ENCODE peak calls at places on chromosomes 1 and 21, in ten cellular contexts. One of them, this sample, is unnamed.
A peak's percentile ranks its signal among the peaks of the same experiment; 100 is the strongest.

GRCh38 chr21:32411366-32412161 is 942 bp upstream of the EVA1C start:
- DNase-seq in AG04450: no peak
- DNase-seq in dorsolateral prefrontal cortex: peak; percentile 88
- DNase-seq in type B pancreatic cell: no peak
- DNase-seq in fibroblast of lung: peak; percentile 68
- DNase-seq in progenitor cell of endocrine pancreas: no peak
- DNase-seq in AG09319: no peak
- DNase-seq in tibial nerve: peak; percentile 90
- DNase-seq in fibroblast of pulmonary artery: peak; percentile 85
- DNase-seq in choroid plexus epithelial cell: peak; percentile 70
- DNase-seq in this sample: no peak

GRCh38 chr21:38740131-38740530 is 65.6 kb upstream of the ETS2 start:
- DNase-seq in AG04450: no peak
- DNase-seq in dorsolateral prefrontal cortex: no peak
- DNase-seq in type B pancreatic cell: no peak
- DNase-seq in fibroblast of lung: peak; percentile 12
- DNase-seq in progenitor cell of endocrine pancreas: no peak
- DNase-seq in AG09319: no peak
- DNase-seq in tibial nerve: no peak
- DNase-seq in fibroblast of pulmonary artery: no peak
- DNase-seq in choroid plexus epithelial cell: no peak
- DNase-seq in this sample: no peak

GRCh38 chr1:189606795-189607476 is 870.7 kb downstream of the BRINP3 start:
- DNase-seq in AG04450: peak; percentile 43
- DNase-seq in dorsolateral prefrontal cortex: no peak
- DNase-seq in type B pancreatic cell: no peak
- DNase-seq in fibroblast of lung: peak; percentile 96
- DNase-seq in progenitor cell of endocrine pancreas: no peak
- DNase-seq in AG09319: no peak
- DNase-seq in tibial nerve: no peak
- DNase-seq in fibroblast of pulmonary artery: peak; percentile 69
- DNase-seq in choroid plexus epithelial cell: peak; percentile 89
- DNase-seq in this sample: peak; percentile 84

GRCh38 chr21:37986751-37987399 is 70.6 kb upstream of the KCNJ6 start:
- DNase-seq in AG04450: no peak
- DNase-seq in dorsolateral prefrontal cortex: no peak
- DNase-seq in type B pancreatic cell: no peak
- DNase-seq in fibroblast of lung: no peak
- DNase-seq in progenitor cell of endocrine pancreas: no peak
- DNase-seq in AG09319: no peak
- DNase-seq in tibial nerve: no peak
- DNase-seq in fibroblast of pulmonary artery: no peak
- DNase-seq in choroid plexus epithelial cell: no peak
- DNase-seq in this sample: no peak

GRCh38 chr1:238950786-238951185 is 435.6 kb upstream of the CHRM3 start:
- DNase-seq in AG04450: no peak
- DNase-seq in dorsolateral prefrontal cortex: no peak
- DNase-seq in type B pancreatic cell: no peak
- DNase-seq in fibroblast of lung: no peak
- DNase-seq in progenitor cell of endocrine pancreas: no peak
- DNase-seq in AG09319: no peak
- DNase-seq in tibial nerve: no peak
- DNase-seq in fibroblast of pulmonary artery: no peak
- DNase-seq in choroid plexus epithelial cell: peak; percentile 10
- DNase-seq in this sample: no peak

GRCh38 chr21:42149656-42150457 is 69.1 kb upstream of the ABCG1 start:
- DNase-seq in AG04450: no peak
- DNase-seq in dorsolateral prefrontal cortex: peak; percentile 25
- DNase-seq in type B pancreatic cell: no peak
- DNase-seq in fibroblast of lung: no peak
- DNase-seq in progenitor cell of endocrine pancreas: no peak
- DNase-seq in AG09319: no peak
- DNase-seq in tibial nerve: no peak
- DNase-seq in fibroblast of pulmonary artery: no peak
- DNase-seq in choroid plexus epithelial cell: no peak
- DNase-seq in this sample: no peak

GRCh38 chr1:102550729-102551384 is 554.1 kb upstream of the OLFM3 start:
- DNase-seq in AG04450: no peak
- DNase-seq in dorsolateral prefrontal cortex: no peak
- DNase-seq in type B pancreatic cell: no peak
- DNase-seq in fibroblast of lung: peak; percentile 8
- DNase-seq in progenitor cell of endocrine pancreas: peak; percentile 9
- DNase-seq in AG09319: no peak
- DNase-seq in tibial nerve: no peak
- DNase-seq in fibroblast of pulmonary artery: peak; percentile 45
- DNase-seq in choroid plexus epithelial cell: peak; percentile 51
- DNase-seq in this sample: no peak

GRCh38 chr1:105137543-105138444 is 1388.1 kb downstream of the AMY1C start:
- DNase-seq in AG04450: no peak
- DNase-seq in dorsolateral prefrontal cortex: no peak
- DNase-seq in type B pancreatic cell: no peak
- DNase-seq in fibroblast of lung: no peak
- DNase-seq in progenitor cell of endocrine pancreas: no peak
- DNase-seq in AG09319: no peak
- DNase-seq in tibial nerve: no peak
- DNase-seq in fibroblast of pulmonary artery: no peak
- DNase-seq in choroid plexus epithelial cell: no peak
- DNase-seq in this sample: no peak

GRCh38 chr1:95282496-95282850 is 48.5 kb downstream of the RWDD3 start:
- DNase-seq in AG04450: no peak
- DNase-seq in dorsolateral prefrontal cortex: no peak
- DNase-seq in type B pancreatic cell: no peak
- DNase-seq in fibroblast of lung: peak; percentile 42
- DNase-seq in progenitor cell of endocrine pancreas: no peak
- DNase-seq in AG09319: no peak
- DNase-seq in tibial nerve: no peak
- DNase-seq in fibroblast of pulmonary artery: no peak
- DNase-seq in choroid plexus epithelial cell: peak; percentile 2
- DNase-seq in this sample: no peak

DNA sequence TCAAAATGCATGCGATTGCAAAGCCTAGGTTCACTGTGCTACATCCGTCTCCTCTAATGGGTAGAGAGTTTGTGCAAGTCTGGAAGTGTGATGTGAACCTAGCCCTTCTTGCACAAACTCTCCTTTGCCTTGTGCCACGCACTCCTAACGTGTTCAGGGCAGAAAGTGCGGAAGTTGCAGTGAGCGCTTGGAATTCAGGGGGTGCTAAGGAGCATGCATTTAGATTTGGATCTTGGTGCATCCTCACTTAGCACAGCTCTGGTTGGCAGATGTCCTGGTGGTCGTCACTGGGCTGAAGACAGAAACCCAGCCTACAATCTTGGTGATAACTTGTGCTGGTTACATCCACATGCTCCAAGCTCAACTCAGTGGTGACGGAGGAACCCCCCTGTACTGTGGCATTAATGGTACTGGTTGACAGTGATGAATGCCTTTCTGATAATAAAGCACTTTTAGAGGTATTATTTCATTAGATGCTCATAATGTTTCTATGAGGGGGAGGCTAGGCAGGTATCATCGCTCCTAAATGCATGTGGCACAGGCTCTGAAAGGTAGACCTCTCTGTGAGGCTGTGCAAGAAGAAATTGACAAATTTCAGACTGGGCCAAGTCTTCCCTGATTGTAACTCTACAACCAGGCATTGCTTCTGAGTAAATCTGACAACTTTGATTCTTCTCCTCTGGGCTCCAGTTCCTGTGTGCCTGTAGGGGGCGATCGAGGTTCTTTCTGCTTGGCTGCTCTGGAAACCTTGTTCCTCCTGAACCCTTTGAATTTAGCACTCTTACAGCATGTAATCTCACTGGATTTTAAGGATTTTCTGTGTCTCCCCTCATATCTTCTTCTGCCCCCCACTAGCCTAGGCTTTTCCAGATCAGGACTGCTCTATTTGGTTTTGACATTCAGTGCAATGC is 40.6 kb downstream of the MAPKAPK2 start:
- DNase-seq in AG04450: no peak
- DNase-seq in dorsolateral prefrontal cortex: no peak
- DNase-seq in type B pancreatic cell: no peak
- DNase-seq in fibroblast of lung: peak; percentile 31
- DNase-seq in progenitor cell of endocrine pancreas: no peak
- DNase-seq in AG09319: no peak
- DNase-seq in tibial nerve: no peak
- DNase-seq in fibroblast of pulmonary artery: peak; percentile 69
- DNase-seq in choroid plexus epithelial cell: peak; percentile 72
- DNase-seq in this sample: no peak
- TF ChIP-seq CTCF in AG04450: peak; percentile 75
- TF ChIP-seq CTCF in dorsolateral prefrontal cortex: peak; percentile 59
- TF ChIP-seq CTCF in type B pancreatic cell: peak; percentile 71
- TF ChIP-seq CTCF in fibroblast of lung: peak; percentile 51
- TF ChIP-seq CTCF in progenitor cell of endocrine pancreas: peak; percentile 59
- TF ChIP-seq CTCF in AG09319: peak; percentile 72
- TF ChIP-seq CTCF in tibial nerve: no peak
- TF ChIP-seq CTCF in fibroblast of pulmonary artery: peak; percentile 86
- TF ChIP-seq CTCF in choroid plexus epithelial cell: peak; percentile 85
- TF ChIP-seq CTCF in this sample: peak; percentile 74

GRCh38 chr1:6110326-6110725 is 64.6 kb downstream of the KCNAB2 start:
- DNase-seq in AG04450: no peak
- DNase-seq in dorsolateral prefrontal cortex: no peak
- DNase-seq in type B pancreatic cell: no peak
- DNase-seq in fibroblast of lung: no peak
- DNase-seq in progenitor cell of endocrine pancreas: no peak
- DNase-seq in AG09319: no peak
- DNase-seq in tibial nerve: no peak
- DNase-seq in fibroblast of pulmonary artery: no peak
- DNase-seq in choroid plexus epithelial cell: no peak
- DNase-seq in this sample: no peak

GRCh38 chr1:6107409-6108356 is 62.0 kb downstream of the KCNAB2 start:
- DNase-seq in AG04450: no peak
- DNase-seq in dorsolateral prefrontal cortex: no peak
- DNase-seq in type B pancreatic cell: no peak
- DNase-seq in fibroblast of lung: no peak
- DNase-seq in progenitor cell of endocrine pancreas: no peak
- DNase-seq in AG09319: no peak
- DNase-seq in tibial nerve: no peak
- DNase-seq in fibroblast of pulmonary artery: no peak
- DNase-seq in choroid plexus epithelial cell: no peak
- DNase-seq in this sample: no peak

GRCh38 chr1:6109688-6110087 is 64.0 kb downstream of the KCNAB2 start:
- DNase-seq in AG04450: no peak
- DNase-seq in dorsolateral prefrontal cortex: no peak
- DNase-seq in type B pancreatic cell: no peak
- DNase-seq in fibroblast of lung: no peak
- DNase-seq in progenitor cell of endocrine pancreas: no peak
- DNase-seq in AG09319: no peak
- DNase-seq in tibial nerve: no peak
- DNase-seq in fibroblast of pulmonary artery: no peak
- DNase-seq in choroid plexus epithelial cell: no peak
- DNase-seq in this sample: no peak

GRCh38 chr1:6108476-6108875 is 62.8 kb downstream of the KCNAB2 start:
- DNase-seq in AG04450: no peak
- DNase-seq in dorsolateral prefrontal cortex: no peak
- DNase-seq in type B pancreatic cell: no peak
- DNase-seq in fibroblast of lung: no peak
- DNase-seq in progenitor cell of endocrine pancreas: no peak
- DNase-seq in AG09319: no peak
- DNase-seq in tibial nerve: no peak
- DNase-seq in fibroblast of pulmonary artery: no peak
- DNase-seq in choroid plexus epithelial cell: no peak
- DNase-seq in this sample: no peak

DNA sequence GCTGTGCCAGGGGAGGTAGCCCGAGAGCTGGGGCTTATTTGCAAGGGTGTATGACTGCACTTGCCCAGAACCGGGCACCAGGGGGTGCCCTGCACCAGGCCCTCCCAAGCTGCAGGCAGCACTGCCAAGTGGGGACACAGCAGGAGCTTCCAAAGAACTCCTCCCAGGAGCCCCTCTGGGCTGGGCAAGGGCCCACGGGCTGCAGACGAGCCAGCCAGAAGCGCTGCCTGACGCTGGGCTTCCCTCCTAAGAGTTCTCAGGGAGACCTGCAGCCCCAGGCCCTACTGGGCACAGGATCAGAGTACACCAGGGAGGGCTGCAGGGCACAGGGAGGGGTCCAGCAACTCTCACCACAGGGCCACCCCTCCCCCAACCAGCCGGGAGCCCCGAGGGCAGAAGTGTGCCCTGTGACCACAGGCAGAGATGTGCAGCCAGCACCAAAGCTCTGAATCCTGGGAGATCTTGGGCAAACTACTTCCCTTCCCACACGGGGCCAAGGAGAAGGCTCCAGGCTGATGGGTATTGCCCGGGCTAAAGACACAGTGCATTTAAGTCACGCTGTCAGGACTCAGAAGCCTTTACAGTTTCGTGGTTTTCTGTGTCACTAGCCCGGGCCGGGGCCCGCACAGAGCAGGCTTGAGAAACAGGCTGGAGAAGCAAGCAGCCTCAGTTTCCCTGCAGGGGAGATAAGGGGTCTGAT is 63.4 kb downstream of the KCNAB2 start:
- DNase-seq in AG04450: no peak
- DNase-seq in dorsolateral prefrontal cortex: no peak
- DNase-seq in type B pancreatic cell: no peak
- DNase-seq in fibroblast of lung: peak; percentile 27
- DNase-seq in progenitor cell of endocrine pancreas: no peak
- DNase-seq in AG09319: no peak
- DNase-seq in tibial nerve: no peak
- DNase-seq in fibroblast of pulmonary artery: peak; percentile 52
- DNase-seq in choroid plexus epithelial cell: peak; percentile 79
- DNase-seq in this sample: peak; percentile 15
- TF ChIP-seq CTCF in AG04450: peak; percentile 45
- TF ChIP-seq CTCF in dorsolateral prefrontal cortex: peak; percentile 11
- TF ChIP-seq CTCF in type B pancreatic cell: peak; percentile 54
- TF ChIP-seq CTCF in fibroblast of lung: peak; percentile 23
- TF ChIP-seq CTCF in progenitor cell of endocrine pancreas: peak; percentile 35
- TF ChIP-seq CTCF in AG09319: peak; percentile 48
- TF ChIP-seq CTCF in tibial nerve: no peak
- TF ChIP-seq CTCF in fibroblast of pulmonary artery: peak; percentile 52
- TF ChIP-seq CTCF in choroid plexus epithelial cell: peak; percentile 80
- TF ChIP-seq CTCF in this sample: peak; percentile 36

DNA sequence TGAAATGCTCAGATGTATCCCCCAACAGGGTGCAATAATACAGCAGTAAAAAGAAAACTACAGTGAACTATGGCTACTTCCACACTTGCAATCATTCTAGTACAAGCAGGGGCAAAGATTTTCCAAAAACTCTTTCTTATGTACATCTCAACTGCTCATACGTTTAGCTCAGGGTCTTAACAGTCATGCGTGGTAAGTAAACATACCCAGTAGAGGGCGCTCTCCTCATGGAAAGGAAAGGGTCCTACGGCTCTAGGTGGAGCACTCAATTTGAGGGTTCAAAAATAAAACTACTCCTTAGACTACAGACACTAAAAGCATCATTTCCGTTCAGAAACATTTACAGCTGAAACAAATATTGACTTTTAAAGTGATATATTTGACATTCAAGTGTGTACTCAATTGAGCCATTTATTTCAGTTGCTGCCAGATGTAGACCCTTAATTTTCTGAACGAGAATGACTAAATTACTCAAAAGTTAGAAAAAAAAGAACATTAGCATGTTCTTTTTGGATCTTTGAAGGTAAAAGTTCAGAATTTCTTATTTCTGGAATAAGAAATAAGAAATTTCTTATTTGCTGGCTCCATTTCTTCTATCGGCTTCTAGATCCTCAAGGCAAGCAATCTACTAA is 143.4 kb downstream of the KCTD3 start:
- DNase-seq in AG04450: no peak
- DNase-seq in dorsolateral prefrontal cortex: no peak
- DNase-seq in type B pancreatic cell: no peak
- DNase-seq in fibroblast of lung: peak; percentile 41
- DNase-seq in progenitor cell of endocrine pancreas: no peak
- DNase-seq in AG09319: peak; percentile 31
- DNase-seq in tibial nerve: no peak
- DNase-seq in fibroblast of pulmonary artery: peak; percentile 65
- DNase-seq in choroid plexus epithelial cell: peak; percentile 63
- DNase-seq in this sample: peak; percentile 1
- TF ChIP-seq CTCF in AG04450: peak; percentile 71
- TF ChIP-seq CTCF in dorsolateral prefrontal cortex: peak; percentile 43
- TF ChIP-seq CTCF in type B pancreatic cell: peak; percentile 77
- TF ChIP-seq CTCF in fibroblast of lung: peak; percentile 71
- TF ChIP-seq CTCF in progenitor cell of endocrine pancreas: peak; percentile 80
- TF ChIP-seq CTCF in AG09319: peak; percentile 69
- TF ChIP-seq CTCF in tibial nerve: peak; percentile 21
- TF ChIP-seq CTCF in fibroblast of pulmonary artery: peak; percentile 63
- TF ChIP-seq CTCF in choroid plexus epithelial cell: peak; percentile 62
- TF ChIP-seq CTCF in this sample: peak; percentile 44

GRCh38 chr21:45947296-45947695 is 34.3 kb upstream of the COL6A1 start:
- DNase-seq in AG04450: no peak
- DNase-seq in dorsolateral prefrontal cortex: no peak
- DNase-seq in type B pancreatic cell: no peak
- DNase-seq in fibroblast of lung: no peak
- DNase-seq in progenitor cell of endocrine pancreas: no peak
- DNase-seq in AG09319: no peak
- DNase-seq in tibial nerve: no peak
- DNase-seq in fibroblast of pulmonary artery: no peak
- DNase-seq in choroid plexus epithelial cell: no peak
- DNase-seq in this sample: no peak
- TF ChIP-seq CTCF in AG04450: no peak
- TF ChIP-seq CTCF in dorsolateral prefrontal cortex: no peak
- TF ChIP-seq CTCF in type B pancreatic cell: no peak
- TF ChIP-seq CTCF in fibroblast of lung: no peak
- TF ChIP-seq CTCF in progenitor cell of endocrine pancreas: no peak
- TF ChIP-seq CTCF in AG09319: no peak
- TF ChIP-seq CTCF in tibial nerve: no peak
- TF ChIP-seq CTCF in fibroblast of pulmonary artery: no peak
- TF ChIP-seq CTCF in choroid plexus epithelial cell: no peak
- TF ChIP-seq CTCF in this sample: no peak